ENCODE peak calls at places on chromosomes 13 and 19, in five cellular contexts. X, N, B, H and R are unnamed samples. For H3K27me3, the result is how much of the 10 kb centered on the place peaks cover.

GRCh38 chr13:98476106-98476505 is 100.8 kb downstream of the STK24 start:
- DNase-seq in B (no peak), H (no peak), N (no peak), X (no peak), R (peak)

GRCh38 chr19:16764793-16765433 is 45.3 kb downstream of the NWD1 start:
- DNase-seq in N (no peak), H (no peak), X (no peak), B (no peak), R (no peak)

GRCh38 chr19:18650468-18651001 is 13.7 kb downstream of the KLHL26 start:
- DNase-seq in H (peak), X (no peak), B (no peak), N (peak), R (no peak)

GRCh38 chr13:110583178-110583865 is 21.8 kb upstream of the RAB20 start:
- DNase-seq in N (no peak), B (no peak), H (no peak), X (no peak), R (no peak)

GRCh38 chr13:20428666-20429644 is 96.7 kb downstream of the CRYL1 start:
- DNase-seq in B (no peak), H (no peak), X (no peak), N (no peak), R (no peak)

GRCh38 chr19:49894879-49895565 is 1.7 kb downstream of the IL4I1 start:
- DNase-seq in B (no peak), H (no peak), X (no peak), N (no peak), R (no peak)

GRCh38 chr13:113059891-113060290 is 45.7 kb upstream of the F7 start:
- DNase-seq in X (no peak), N (no peak), H (no peak), B (peak), R (no peak)

GRCh38 chr13:98416408-98416807 is 160.5 kb downstream of the STK24 start:
- DNase-seq in B (peak), H (no peak), N (peak), X (no peak), R (no peak)

GRCh38 chr19:56613639-56614038 is 18.5 kb downstream of the ZNF71 start:
- DNase-seq in H (no peak), X (no peak), B (no peak), N (no peak), R (no peak)

GRCh38 chr19:17405250-17406038 is at the start of gene BST2:
- DNase-seq in B (peak), X (no peak), H (peak), N (peak), R (peak)

GRCh38 chr19:49200238-49200862 is 42.8 kb downstream of the TRPM4 start:
- DNase-seq in N (peak), X (no peak), H (no peak), B (peak), R (peak)

GRCh38 chr19:50315773-50316448 is 13.3 kb downstream of the KCNC3 start:
- DNase-seq in H (no peak), N (no peak), X (no peak), B (no peak), R (peak)

GRCh38 chr13:59906413-59907027 is 257.2 kb downstream of the DIAPH3 start:
- DNase-seq in N (no peak), B (no peak), H (no peak), X (no peak), R (peak)

GRCh38 chr19:50331187-50332013 is 2.2 kb upstream of the KCNC3 start:
- DNase-seq in B (peak), N (no peak), X (no peak), H (no peak), R (no peak)

GRCh38 chr13:50740052-50740741 is 103.3 kb downstream of the DLEU7 start:
- DNase-seq in X (no peak), N (no peak), B (no peak), H (no peak), R (no peak)

GRCh38 chr13:113564331-113565023 is 20.1 kb upstream of the TFDP1 start:
- DNase-seq in N (peak), X (no peak), H (no peak), B (peak), R (no peak)

GRCh38 chr19:35657904-35658700 is 8.2 kb upstream of the UPK1A start:
- DNase-seq in N (no peak), X (no peak), H (no peak), B (no peak), R (no peak)

GRCh38 chr13:101454767-101455166 is 2.3 kb downstream of the ITGBL1 start:
- DNase-seq in N (no peak), H (no peak), B (no peak), X (no peak), R (no peak)

GRCh38 chr19:57559008-57559403 is 657 bp downstream of the ZNF550 start:
- DNase-seq in B (peak), H (no peak), X (no peak), N (peak), R (no peak)

GRCh38 chr13:101474419-101474957 is 22.0 kb downstream of the ITGBL1 start:
- DNase-seq in N (no peak), X (peak), B (no peak), H (no peak), R (peak)

GRCh38 chr19:40219721-40220276 is 1.6 kb upstream of the TTC9B start:
- DNase-seq in B (no peak), N (no peak), H (no peak), X (no peak), R (peak)

GRCh38 chr13:48782429-48782840 is 128.7 kb downstream of the CYSLTR2 start:
- DNase-seq in N (no peak), B (no peak), X (no peak), H (no peak), R (no peak)

GRCh38 chr19:40502647-40503046 is 35.8 kb downstream of the SPTBN4 start:
- DNase-seq in H (no peak), N (no peak), B (no peak), X (no peak), R (no peak)

GRCh38 chr13:112198611-112199010 is 131.7 kb downstream of the SOX1 start:
- DNase-seq in B (no peak), X (no peak), N (no peak), H (peak), R (no peak)

GRCh38 chr13:45879666-45880065 is 28.1 kb upstream of the SIAH3 start:
- DNase-seq in H (no peak), B (no peak), N (no peak), X (no peak), R (no peak)

GRCh38 chr19:48469056-48469881 is at the start of gene CYTH2:
- DNase-seq in X (peak), H (peak), N (peak), B (peak), R (peak)

GRCh38 chr13:50153888-50154287 is 138.6 kb downstream of the KCNRG start:
- DNase-seq in X (no peak), N (no peak), H (no peak), B (no peak), R (no peak)

GRCh38 chr13:26051231-26052135 is at the start of gene SHISA2:
- DNase-seq in B (peak), X (no peak), N (peak), H (peak), R (peak)

GRCh38 chr19:45598267-45599011 is 3.6 kb downstream of the GPR4 start:
- DNase-seq in N (no peak), X (no peak), B (no peak), H (no peak), R (no peak)
- H3K4me3 ChIP-seq in N (no peak), X (peak), B (peak), H (no peak), R (no peak)

GRCh38 chr19:38233740-38234251 is 9.8 kb upstream of the DPF1 start:
- DNase-seq in X (no peak), N (peak), B (peak), H (no peak), R (peak)
- H3K27me3 ChIP-seq in X (under half), N (under half), B (under half), H (under half), R (under half)

GRCh38 chr19:7637374-7638256 is 705 bp downstream of the STXBP2 start:
- DNase-seq in X (no peak), B (peak), N (peak), H (peak), R (no peak)
- H3K4me3 ChIP-seq in X (peak), B (peak), N (peak), H (peak), R (peak)

GRCh38 chr19:53981408-53981998 is 9.9 kb upstream of the CACNG6 start:
- DNase-seq in H (no peak), X (no peak), N (no peak), B (no peak), R (no peak)

GRCh38 chr19:53980553-53981407 is 10.7 kb upstream of the CACNG6 start:
- DNase-seq in X (peak), H (no peak), B (no peak), N (peak), R (peak)

GRCh38 chr19:53977429-53977990 is 13.9 kb upstream of the CACNG6 start:
- DNase-seq in B (peak), X (peak), N (peak), H (no peak), R (peak)

GRCh38 chr19:53978975-53979801 is 12.2 kb upstream of the CACNG6 start:
- DNase-seq in B (no peak), H (no peak), N (no peak), X (no peak), R (no peak)

DNA sequence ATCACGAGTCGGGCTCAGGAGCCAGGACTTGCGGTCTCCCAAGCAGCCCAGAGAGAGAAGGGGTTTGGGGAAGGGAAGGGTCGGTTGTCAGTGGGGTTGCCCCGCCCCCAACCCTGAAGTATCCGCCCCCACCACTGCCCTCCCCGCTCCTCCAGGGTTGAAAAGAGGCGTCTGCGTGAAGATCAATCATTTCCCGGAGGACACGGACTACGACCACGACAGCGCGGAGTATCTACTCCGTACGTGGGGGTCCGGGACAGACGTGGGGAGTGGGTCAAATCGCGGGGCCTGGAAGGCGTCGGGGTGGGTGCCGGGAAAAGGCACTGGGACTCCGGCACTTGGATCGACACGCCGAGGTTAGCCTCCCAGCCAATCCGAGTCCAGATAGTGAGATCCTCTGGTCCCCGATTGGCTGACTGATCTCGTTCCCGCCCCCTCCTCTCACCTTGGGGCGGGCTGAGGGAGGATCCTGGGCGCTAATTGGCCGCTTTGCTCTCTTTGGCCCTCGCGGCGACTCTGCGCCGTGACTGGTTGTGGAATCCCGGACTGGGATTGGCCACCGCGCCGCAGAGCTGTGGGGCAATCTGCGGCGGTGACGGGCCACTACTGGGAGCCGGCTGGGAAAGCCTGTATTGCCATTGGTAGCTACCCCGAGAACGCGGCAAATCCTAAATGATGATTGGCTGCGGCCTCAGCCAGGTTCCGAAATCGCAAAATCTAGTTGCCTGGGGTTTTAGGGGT is 13.3 kb upstream of the CACNG6 start:
- DNase-seq in X (peak), H (peak), B (peak), N (no peak), R (peak)
- H3K27me3 ChIP-seq in X (under half), H (under half), B (half or more), N (under half), R (under half)

DNA sequence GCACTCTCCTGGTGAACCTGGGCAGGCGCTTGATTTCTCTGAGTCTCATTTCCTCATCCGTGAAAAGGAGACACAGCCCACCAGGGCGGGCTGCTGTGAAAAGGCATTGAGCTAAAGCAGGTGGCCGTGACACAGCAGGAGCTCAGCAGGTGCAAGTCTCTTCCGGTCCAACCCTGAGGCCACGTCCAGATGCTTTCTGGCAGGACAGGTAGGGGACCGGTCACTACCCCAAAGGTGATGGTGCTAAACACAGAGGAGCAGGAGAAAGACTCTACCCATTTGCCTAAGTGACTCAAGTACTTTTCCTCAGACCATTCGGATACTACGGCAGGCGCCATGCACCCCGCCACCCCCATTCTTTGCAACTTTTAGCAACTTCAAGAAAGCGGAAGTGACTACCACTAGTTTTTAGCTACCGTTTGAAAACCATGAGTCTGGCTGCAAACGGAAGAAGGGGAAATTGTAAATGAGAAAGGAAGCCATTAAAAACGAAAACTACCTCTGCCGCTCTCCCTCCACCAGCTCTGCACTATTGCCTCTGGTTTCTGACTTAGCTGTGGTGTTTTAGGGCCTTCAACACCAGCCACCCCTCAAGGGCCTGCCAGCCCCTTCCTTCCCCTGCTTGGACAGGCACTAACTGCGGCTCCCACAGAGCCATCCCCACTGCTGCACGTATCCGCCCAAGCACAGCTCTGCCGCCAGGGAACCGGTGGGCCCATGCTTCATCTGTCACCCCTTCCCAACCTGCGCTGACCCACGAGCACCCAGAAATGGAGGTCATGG is 4.8 kb downstream of the PPP6R1 start:
- DNase-seq in N (no peak), B (no peak), X (no peak), H (no peak), R (no peak)
- H3K4me3 ChIP-seq in N (peak), B (peak), X (no peak), H (no peak), R (no peak)

GRCh38 chr13:43783820-43784219 is 3.0 kb downstream of the ENOX1 start:
- DNase-seq in H (no peak), X (no peak), N (no peak), B (no peak), R (peak)
- H3K27me3 ChIP-seq in H (under half), X (under half), N (under half), B (under half), R (under half)